ENCODE peak calls at places on chromosomes 7 and 10, in ten cellular contexts. E is mesothelial cell of epicardium, P is Calu3, B is A549, F is coronary artery, V is bronchial epithelial cell, O is AG09309, Q is mammary epithelial cell, D is astrocyte, Y is ovary. T is an unnamed sample.

GRCh38 chr10:132833421-132834111 is 47.6 kb upstream of the NKX6-2 start:
- DNase-seq in F (peak), Q (no peak), V (no peak), E (no peak), P (no peak), D (no peak), Y (no peak), O (no peak), B (no peak), T (no peak)

GRCh38 chr7:56028942-56029630 is 22.2 kb downstream of the PSPH start:
- DNase-seq in Q (no peak), P (no peak), O (no peak), B (peak), Y (no peak), E (no peak), V (peak), F (no peak), D (peak), T (no peak)

GRCh38 chr7:90596745-90597526 is 815 bp downstream of the CDK14 start:
- DNase-seq in Y (no peak), F (no peak), E (no peak), P (peak), B (no peak), V (peak), D (peak), Q (peak), O (no peak), T (no peak)

GRCh38 chr7:155324012-155324917 is 26.6 kb downstream of the INSIG1 start:
- DNase-seq in O (no peak), F (no peak), E (no peak), Q (no peak), P (no peak), D (no peak), B (no peak), Y (no peak), V (no peak), T (no peak)

GRCh38 chr10:123377883-123378282 is 223.7 kb downstream of the BUB3 start:
- DNase-seq in E (no peak), D (no peak), P (no peak), F (no peak), O (no peak), Y (no peak), B (peak), V (peak), Q (peak), T (no peak)

GRCh38 chr7:108261560-108262255 is 131.5 kb upstream of the LAMB4 start:
- DNase-seq in E (no peak), B (no peak), O (no peak), F (no peak), Q (no peak), Y (no peak), D (no peak), V (no peak), P (no peak), T (no peak)

GRCh38 chr7:136389933-136390332 is 412.8 kb upstream of the MTPN start:
- DNase-seq in D (no peak), O (no peak), F (no peak), E (no peak), Y (no peak), P (no peak), V (peak), B (no peak), Q (no peak), T (no peak)

GRCh38 chr10:14550471-14550941 is 219.8 kb upstream of the FRMD4A start:
- DNase-seq in O (no peak), Q (no peak), P (no peak), D (no peak), B (peak), F (no peak), Y (no peak), V (peak), E (no peak), T (no peak)

GRCh38 chr7:99453105-99453504 is 12.9 kb downstream of the ATP5MF start:
- DNase-seq in D (no peak), Q (no peak), B (no peak), F (no peak), O (no peak), E (no peak), Y (no peak), P (no peak), V (no peak), T (no peak)

GRCh38 chr7:18408461-18408860 is 87.1 kb upstream of the HDAC9 start:
- DNase-seq in B (no peak), O (peak), Q (peak), D (peak), F (no peak), Y (no peak), V (peak), E (no peak), P (no peak), T (no peak)

GRCh38 chr10:86172296-86172695 is 194.3 kb downstream of the GRID1 start:
- DNase-seq in E (no peak), B (no peak), D (no peak), Y (no peak), F (no peak), Q (no peak), O (no peak), P (no peak), V (no peak), T (no peak)

GRCh38 chr7:151860771-151861170 is 16.1 kb downstream of the PRKAG2 start:
- DNase-seq in Y (no peak), P (no peak), O (no peak), F (no peak), B (no peak), Q (no peak), V (no peak), D (no peak), E (no peak), T (no peak)

GRCh38 chr7:137804819-137805218 is 42.0 kb downstream of the DGKI start:
- DNase-seq in F (no peak), D (peak), P (no peak), E (no peak), Y (no peak), Q (no peak), V (no peak), O (no peak), B (no peak), T (no peak)

GRCh38 chr10:111323567-111323966 is 246.7 kb downstream of the ADRA2A start:
- DNase-seq in V (no peak), P (no peak), F (no peak), D (no peak), O (peak), E (no peak), B (peak), Y (no peak), Q (no peak), T (no peak)
- TF ChIP-seq CTCF in V (no peak), P (no peak), F (no peak), D (no peak), O (no peak), E (no peak), B (no peak), Y (no peak), Q (peak), T (no peak)

GRCh38 chr10:52313350-52314006 is 603 bp upstream of the DKK1 start:
- DNase-seq in F (no peak), V (peak), E (no peak), Y (no peak), Q (no peak), B (no peak), O (no peak), D (no peak), P (peak), T (no peak)

GRCh38 chr10:52316005-52316404 is 1.9 kb downstream of the DKK1 start:
- DNase-seq in Y (no peak), V (no peak), D (peak), B (peak), F (no peak), O (no peak), P (no peak), Q (no peak), E (no peak), T (no peak)

GRCh38 chr10:52314822-52315552 is 906 bp downstream of the DKK1 start:
- DNase-seq in P (peak), B (peak), V (no peak), Y (no peak), O (no peak), D (peak), E (no peak), F (no peak), Q (peak), T (no peak)

GRCh38 chr10:52312999-52313349 is 1.1 kb upstream of the DKK1 start:
- DNase-seq in B (peak), V (no peak), Q (no peak), F (no peak), P (no peak), D (no peak), O (no peak), Y (no peak), E (no peak), T (no peak)

DNA sequence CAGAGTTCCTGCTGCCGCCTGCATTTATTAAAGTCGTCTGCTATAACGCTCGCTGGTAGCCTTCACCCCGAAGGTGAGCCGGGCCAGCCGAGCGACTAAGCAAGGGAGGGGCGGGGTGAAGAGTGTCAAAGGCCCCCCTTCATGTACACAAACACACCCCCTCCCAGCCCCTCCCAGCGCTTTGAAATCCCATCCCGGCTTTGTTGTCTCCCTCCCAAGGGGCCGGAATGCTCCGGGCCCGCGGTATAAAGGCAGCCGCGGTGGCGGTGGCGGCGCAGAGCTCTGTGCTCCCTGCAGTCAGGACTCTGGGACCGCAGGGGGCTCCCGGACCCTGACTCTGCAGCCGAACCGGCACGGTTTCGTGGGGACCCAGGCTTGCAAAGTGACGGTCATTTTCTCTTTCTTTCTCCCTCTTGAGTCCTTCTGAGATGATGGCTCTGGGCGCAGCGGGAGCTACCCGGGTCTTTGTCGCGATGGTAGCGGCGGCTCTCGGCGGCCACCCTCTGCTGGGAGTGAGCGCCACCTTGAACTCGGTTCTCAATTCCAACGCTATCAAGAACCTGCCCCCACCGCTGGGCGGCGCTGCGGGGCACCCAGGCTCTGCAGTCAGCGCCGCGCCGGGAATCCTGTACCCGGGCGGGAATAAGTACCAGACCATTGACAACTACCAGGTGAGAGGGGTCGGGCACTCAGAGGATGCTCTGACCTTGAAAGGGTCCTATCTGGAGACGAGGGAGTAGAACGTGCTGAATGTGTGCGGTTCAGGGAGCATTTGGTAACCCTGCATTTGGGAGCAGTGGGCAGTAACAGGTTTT is at the start of gene DKK1:
- DNase-seq in V (peak), P (peak), D (peak), B (peak), Y (peak), F (no peak), Q (peak), O (peak), E (peak), T (peak)
- TF ChIP-seq CTCF in V (peak), P (peak), D (peak), B (peak), Y (no peak), F (no peak), Q (peak), O (peak), E (peak), T (peak)

DNA sequence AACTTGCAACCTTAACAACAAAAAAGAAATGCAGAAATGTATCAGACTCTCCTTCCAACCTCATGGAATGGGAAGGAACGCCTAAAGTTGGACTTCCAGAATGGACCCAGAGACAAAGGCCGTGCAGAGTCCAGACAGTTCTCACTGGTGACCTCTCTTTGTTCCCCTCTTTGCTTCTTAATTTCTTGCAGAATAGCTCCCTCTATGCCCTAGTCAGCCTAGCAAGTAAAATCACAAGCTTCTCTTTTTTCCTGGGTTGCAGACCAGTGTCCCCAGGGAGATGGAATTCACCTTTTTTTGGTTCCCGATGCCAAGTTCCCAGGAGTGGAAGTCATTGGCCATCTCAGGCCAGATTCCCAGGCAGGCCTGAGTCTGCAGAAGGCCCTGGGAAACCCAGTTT is 278.0 kb downstream of the CCSER2 start:
- DNase-seq in B (no peak), Q (no peak), P (no peak), D (no peak), Y (no peak), E (no peak), V (no peak), O (no peak), F (no peak), T (no peak)
- TF ChIP-seq CTCF in B (no peak), Q (no peak), P (no peak), D (no peak), Y (no peak), E (no peak), V (no peak), O (no peak), F (no peak), T (no peak)

DNA sequence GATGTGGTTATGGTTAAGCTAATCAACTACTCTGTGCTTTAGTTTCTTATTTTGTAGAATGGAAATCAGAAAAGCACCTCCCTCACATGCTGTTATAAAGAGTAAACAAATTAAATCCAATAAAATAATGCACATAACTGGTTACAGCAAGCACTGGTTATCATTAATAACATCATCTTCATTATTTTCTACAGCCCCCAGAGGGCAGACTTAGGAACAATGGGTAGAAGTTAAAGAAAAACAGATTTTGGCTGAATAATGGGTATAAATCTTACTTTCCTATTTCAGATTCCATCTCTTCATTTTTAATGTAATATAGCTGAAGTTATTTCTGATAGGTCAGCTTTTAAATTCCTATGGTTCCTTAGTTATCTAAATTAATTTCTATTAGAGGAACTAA is 126.5 kb downstream of the DOCK4 start:
- DNase-seq in Q (no peak), D (no peak), B (no peak), V (no peak), P (no peak), E (no peak), Y (no peak), F (no peak), O (no peak), T (no peak)
- TF ChIP-seq CTCF in Q (peak), D (peak), B (no peak), V (no peak), P (no peak), E (no peak), Y (no peak), F (no peak), O (no peak), T (no peak)

DNA sequence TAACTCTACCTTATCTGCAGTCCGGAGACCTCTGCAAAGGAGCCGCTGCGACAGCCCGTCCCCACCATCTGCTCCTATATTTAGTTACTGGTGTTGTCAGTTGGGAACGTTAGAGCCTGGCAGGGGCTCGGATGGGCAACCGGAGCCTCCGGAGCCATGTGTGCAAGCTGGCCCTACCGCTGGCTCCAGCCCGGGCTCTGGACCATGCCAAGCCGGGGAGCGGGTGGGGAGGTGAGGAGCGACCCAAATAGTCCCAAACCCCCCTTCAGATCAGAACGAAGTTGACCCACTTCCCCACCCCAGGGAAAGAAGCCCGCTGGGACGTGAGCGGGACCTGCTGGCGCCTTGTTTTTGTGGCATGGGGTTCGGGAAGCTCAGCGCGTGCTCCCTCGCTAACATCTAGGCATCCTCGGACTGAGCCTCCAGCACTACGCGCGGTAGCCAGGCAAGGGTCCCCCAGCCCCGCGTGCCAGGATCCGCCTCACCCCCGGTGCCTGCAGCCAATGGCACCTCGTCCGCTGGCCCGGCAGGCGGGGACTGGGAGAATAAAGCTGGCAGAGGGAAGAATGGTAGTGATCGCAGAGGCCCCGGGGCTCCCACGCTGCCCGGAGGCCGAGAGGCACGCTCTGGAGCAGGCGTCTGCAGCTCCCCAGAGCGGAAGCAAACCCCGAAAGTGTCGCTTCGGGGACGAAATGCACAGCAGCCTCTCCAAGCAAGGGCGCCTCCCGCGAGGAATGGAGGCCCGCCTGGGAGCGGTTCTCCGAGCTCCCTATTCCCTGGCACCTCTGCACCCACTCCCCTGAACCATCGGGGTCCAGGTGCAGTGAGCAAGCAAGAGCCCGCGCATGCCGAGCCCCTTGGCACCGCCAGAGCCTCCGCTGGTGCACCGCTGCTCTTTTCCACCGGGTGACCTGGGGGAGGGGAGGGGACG is 669 bp downstream of the LRRC20 start:
- DNase-seq in P (peak), F (no peak), E (no peak), O (no peak), V (no peak), D (peak), Y (peak), B (peak), Q (peak), T (no peak)
- TF ChIP-seq CTCF in P (no peak), F (no peak), E (no peak), O (peak), V (no peak), D (no peak), Y (no peak), B (no peak), Q (no peak), T (no peak)

T was measured in AG09319.